ENCODE peak calls at places on chromosomes 7 and 10, in eight cellular contexts. K is LNCaP clone FGC, A is GM06990, H is cardiac muscle cell, E is stomach, I is Panc1, N is thoracic aorta, M is suprapubic skin. Z is an unnamed sample.

GRCh38 chr10:59895629-59896116 is 10.7 kb downstream of the CCDC6 start:
- DNase-seq in K (no peak), A (no peak), H (no peak), E (peak; percentile 54), I (no peak), N (no peak), M (no peak), Z (no peak)

GRCh38 chr10:103660364-103661197 is 167.1 kb downstream of the NEURL1 start:
- DNase-seq in K (no peak), A (no peak), H (peak; percentile 76), E (peak; percentile 48), I (no peak), N (no peak), M (no peak), Z (no peak)

GRCh38 chr7:10418985-10419384 is 554.7 kb upstream of the PHF14 start:
- DNase-seq in K (no peak), A (no peak), H (no peak), E (no peak), I (no peak), N (no peak), M (no peak), Z (no peak)

GRCh38 chr7:93359520-93360198 is 127.5 kb downstream of the VPS50 start:
- DNase-seq in K (no peak), A (no peak), H (no peak), E (no peak), I (no peak), N (no peak), M (no peak), Z (no peak)

GRCh38 chr7:21690717-21691116 is 147.9 kb downstream of the DNAH11 start:
- DNase-seq in K (no peak), A (no peak), H (no peak), E (no peak), I (peak; percentile 5), N (no peak), M (no peak), Z (no peak)

GRCh38 chr7:31059551-31059950 is 7.4 kb downstream of the ADCYAP1R1 start:
- DNase-seq in K (no peak), A (no peak), H (no peak), E (no peak), I (no peak), N (no peak), M (no peak), Z (no peak)

GRCh38 chr10:28769147-28769604 is 91.9 kb downstream of the BAMBI start:
- DNase-seq in K (no peak), A (no peak), H (no peak), E (no peak), I (no peak), N (no peak), M (no peak), Z (no peak)

GRCh38 chr7:149670288-149670687 is 103.1 kb downstream of the ZNF467 start:
- DNase-seq in K (peak; percentile 22), A (no peak), H (peak; percentile 87), E (peak; percentile 48), I (no peak), N (no peak), M (no peak), Z (no peak)

GRCh38 chr10:107689318-107689717 is 524.8 kb upstream of the SORCS1 start:
- DNase-seq in K (no peak), A (no peak), H (no peak), E (no peak), I (no peak), N (no peak), M (no peak), Z (no peak)

GRCh38 chr10:33306756-33307519 is 27.5 kb downstream of the NRP1 start:
- DNase-seq in K (no peak), A (no peak), H (peak; percentile 84), E (no peak), I (no peak), N (no peak), M (no peak), Z (no peak)

GRCh38 chr7:156956733-156957132 is 7.2 kb downstream of the NOM1 start:
- DNase-seq in K (no peak), A (no peak), H (no peak), E (no peak), I (no peak), N (no peak), M (no peak), Z (no peak)

GRCh38 chr7:104963378-104963990 is 50.5 kb upstream of the KMT2E start:
- DNase-seq in K (no peak), A (no peak), H (no peak), E (no peak), I (no peak), N (no peak), M (no peak), Z (no peak)

GRCh38 chr10:49379596-49380410 is 16.1 kb downstream of the DRGX start:
- DNase-seq in K (no peak), A (no peak), H (no peak), E (no peak), I (no peak), N (no peak), M (peak; percentile 58), Z (no peak)

DNA sequence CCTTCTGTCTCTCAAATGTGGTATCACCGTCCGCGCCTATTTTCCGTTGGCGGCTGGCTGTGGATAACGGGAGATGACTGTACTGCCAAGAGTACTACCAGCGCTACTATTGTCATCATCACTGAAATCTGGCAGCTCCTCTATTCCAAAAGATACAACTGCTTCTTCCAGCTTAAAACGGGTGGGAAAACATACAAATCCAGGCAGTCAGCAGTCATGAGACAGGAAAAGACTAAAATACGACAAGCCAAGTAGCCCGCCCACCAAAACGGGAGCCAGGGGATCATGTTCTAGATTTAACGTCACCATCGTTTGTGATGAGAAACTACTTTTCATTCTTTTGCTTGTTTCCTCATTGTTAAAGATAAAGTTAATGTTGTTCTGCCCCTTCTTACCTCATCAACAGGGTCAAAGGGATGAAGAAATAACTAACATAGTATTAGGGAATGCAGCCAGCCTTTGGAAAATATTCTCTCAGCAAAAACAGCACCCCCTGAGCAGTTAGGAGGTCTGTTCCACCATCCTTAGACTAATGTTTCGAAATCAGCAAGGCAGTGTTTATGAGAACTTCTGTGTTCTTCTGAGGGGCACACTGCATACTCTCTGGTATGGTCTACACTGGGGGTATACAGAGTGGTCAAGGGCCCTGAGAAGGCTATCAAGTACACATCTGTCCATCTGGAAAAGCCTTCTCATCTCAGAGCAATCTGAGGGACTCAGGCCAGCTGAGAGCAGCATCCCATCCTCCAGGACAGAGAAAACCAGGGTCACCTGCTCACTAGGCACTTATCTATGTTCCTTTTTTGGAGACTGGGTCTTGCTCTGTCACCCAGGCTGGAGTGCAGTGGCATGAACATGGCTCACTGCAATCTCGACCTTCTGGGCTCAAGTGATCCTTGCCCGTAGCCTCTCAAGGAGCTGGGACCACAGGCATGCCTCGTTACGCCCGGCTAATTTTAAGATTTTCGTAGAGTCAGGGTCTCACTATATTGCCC is 47.5 kb downstream of the GNA12 start:
- DNase-seq in K (no peak), A (no peak), H (peak; percentile 95), E (no peak), I (no peak), N (no peak), M (peak; percentile 90), Z (peak; percentile 47)
- H3K4me3 ChIP-seq in K (no peak overlapping the region), A (no peak overlapping the region), H (no peak overlapping the region), E (no peak overlapping the region), I (no peak overlapping the region), N (peak overlapping the region; percentile 59), M (peak overlapping the region; percentile 5), Z (no peak overlapping the region)

DNA sequence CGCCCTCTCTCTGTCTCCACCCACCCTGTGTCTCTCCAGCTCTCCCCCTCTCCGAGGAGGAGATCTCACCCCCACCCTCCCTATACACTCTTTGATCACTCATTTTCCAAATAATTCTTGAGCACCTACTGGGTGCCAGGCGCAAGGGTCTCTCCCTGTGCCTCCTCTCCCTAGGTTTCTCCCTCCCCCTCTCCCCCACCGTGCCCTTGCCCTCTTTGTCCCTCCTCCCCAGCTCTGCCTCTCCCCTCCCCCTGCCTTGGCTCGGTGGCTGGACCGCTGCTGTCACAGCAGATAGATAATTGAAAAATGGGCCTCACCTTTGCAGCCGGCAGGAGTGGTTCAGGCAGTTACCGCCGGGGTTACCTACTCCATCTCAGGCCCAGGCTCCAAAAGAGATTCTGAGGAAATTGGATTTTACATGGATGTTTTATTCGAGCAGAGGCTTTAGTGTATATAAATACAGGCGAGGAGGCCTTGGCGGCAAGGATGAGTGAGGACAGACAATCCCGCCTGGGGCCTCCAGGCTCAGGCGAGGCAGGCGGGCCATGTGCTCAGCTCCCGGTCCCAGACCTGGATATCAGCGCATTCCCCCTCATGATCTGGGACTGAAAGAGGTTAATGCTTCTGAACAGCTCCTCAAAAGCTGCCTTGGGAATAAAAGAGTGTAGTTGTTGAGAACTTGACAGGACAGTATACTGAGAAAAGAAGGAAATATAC is 60.8 kb upstream of the BTRC start:
- DNase-seq in K (no peak), A (no peak), H (no peak), E (no peak), I (no peak), N (no peak), M (no peak), Z (no peak)
- H3K4me3 ChIP-seq in K (no peak overlapping the region), A (no peak overlapping the region), H (peak overlapping the region; percentile 41), E (peak overlapping the region; percentile 55), I (no peak overlapping the region), N (peak overlapping the region; percentile 70), M (peak overlapping the region; percentile 60), Z (no peak overlapping the region)

GRCh38 chr7:17131983-17132655 is 166.3 kb upstream of the AHR start:
- DNase-seq in K (no peak), A (no peak), H (no peak), E (no peak), I (no peak), N (no peak), M (no peak), Z (no peak)

GRCh38 chr7:17132726-17133125 is 165.7 kb upstream of the AHR start:
- DNase-seq in K (no peak), A (no peak), H (no peak), E (no peak), I (no peak), N (no peak), M (no peak), Z (no peak)

GRCh38 chr7:17133977-17134376 is 164.5 kb upstream of the AHR start:
- DNase-seq in K (no peak), A (no peak), H (no peak), E (no peak), I (no peak), N (no peak), M (no peak), Z (no peak)

GRCh38 chr7:17136156-17136555 is 162.3 kb upstream of the AHR start:
- DNase-seq in K (no peak), A (no peak), H (no peak), E (no peak), I (no peak), N (no peak), M (no peak), Z (no peak)

GRCh38 chr7:17134786-17135185 is 163.7 kb upstream of the AHR start:
- DNase-seq in K (no peak), A (peak; percentile 29), H (no peak), E (no peak), I (no peak), N (no peak), M (no peak), Z (no peak)
- H3K4me3 ChIP-seq in K (no peak overlapping the region), A (no peak overlapping the region), H (no peak overlapping the region), E (no peak overlapping the region), I (no peak overlapping the region), N (no peak overlapping the region), M (no peak overlapping the region), Z (no peak overlapping the region)

DNA sequence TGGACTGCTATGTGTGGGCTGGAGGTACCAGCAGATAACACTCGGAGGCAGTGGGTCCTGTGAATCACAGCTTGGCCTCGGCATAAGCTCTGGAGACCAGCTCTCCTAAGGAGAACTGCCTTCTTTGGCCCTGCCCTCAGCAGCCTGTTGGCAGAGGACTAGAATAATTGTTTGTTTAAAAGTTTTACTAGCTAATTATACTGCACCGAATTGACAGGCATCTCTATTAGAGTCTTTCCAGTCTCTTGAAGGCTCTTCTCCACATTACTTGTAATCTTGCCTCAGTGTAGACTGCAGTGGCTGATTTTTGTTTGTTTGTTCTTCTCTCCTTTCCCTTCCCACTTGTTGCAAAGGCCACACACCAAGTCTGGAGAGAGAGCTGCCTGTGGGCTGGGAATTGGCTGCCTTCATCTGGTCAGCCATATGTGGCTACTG is 183.2 kb downstream of the AUTS2 start:
- DNase-seq in K (peak; percentile 86), A (no peak), H (peak; percentile 69), E (no peak), I (no peak), N (no peak), M (no peak), Z (no peak)
- H3K4me3 ChIP-seq in K (no peak overlapping the region), A (no peak overlapping the region), H (no peak overlapping the region), E (no peak overlapping the region), I (no peak overlapping the region), N (peak overlapping the region; percentile 57), M (no peak overlapping the region), Z (no peak overlapping the region)

Z was measured in tibial nerve.